ENCODE peak calls at places on chromosomes 16 and 17, in four cellular contexts. M is transverse colon, A is stomach, Y is tibial nerve. B is an unnamed sample.

GRCh38 chr16:72092832-72093447 is 480 bp downstream of the TXNL4B start:
- DNase-seq in M (no peak), A (no peak), Y (no peak), B (peak; percentile 11)

GRCh38 chr17:58538801-58539410 is 24.5 kb upstream of the MTMR4 start:
- DNase-seq in M (no peak), A (no peak), Y (no peak), B (no peak)

GRCh38 chr17:47847341-47848197 is 3.4 kb downstream of the SP6 start:
- DNase-seq in M (no peak), A (no peak), Y (no peak), B (no peak)

GRCh38 chr16:83781-84615 is 6.0 kb downstream of the MPG start:
- DNase-seq in M (no peak), A (no peak), Y (no peak), B (no peak)

GRCh38 chr16:27317738-27318398 is 4.1 kb downstream of the IL4R start:
- DNase-seq in M (no peak), A (no peak), Y (no peak), B (no peak)

GRCh38 chr16:89193021-89193575 is 7.2 kb downstream of the SLC22A31 start:
- DNase-seq in M (peak; percentile 63), A (peak; percentile 62), Y (no peak), B (no peak)

GRCh38 chr16:24005577-24005976 is 169.8 kb downstream of the PRKCB start:
- DNase-seq in M (no peak), A (no peak), Y (no peak), B (no peak)

GRCh38 chr16:46882940-46883307 is 1.2 kb upstream of the GPT2 start:
- DNase-seq in M (no peak), A (no peak), Y (no peak), B (no peak)

GRCh38 chr16:8996891-8997290 is 33.2 kb upstream of the USP7 start:
- DNase-seq in M (no peak), A (no peak), Y (no peak), B (no peak)

GRCh38 chr16:23578096-23578830 is 17.9 kb downstream of the NDUFAB1 start:
- DNase-seq in M (no peak), A (no peak), Y (no peak), B (no peak)

GRCh38 chr17:47948706-47949196 is 7.4 kb downstream of the PNPO start:
- DNase-seq in M (no peak), A (peak; percentile 84), Y (no peak), B (peak; percentile 93)

GRCh38 chr16:50202926-50203624 is 50.0 kb downstream of the TENT4B start:
- DNase-seq in M (no peak), A (no peak), Y (no peak), B (peak; percentile 56)

GRCh38 chr17:21027031-21027430 is 15.8 kb downstream of the USP22 start:
- DNase-seq in M (no peak), A (no peak), Y (no peak), B (no peak)
- TF ChIP-seq POLR2A in M (no peak), A (no peak), Y (no peak), B (no peak)

GRCh38 chr17:70336411-70336810 is 167.1 kb downstream of the KCNJ2 start:
- DNase-seq in M (no peak), A (no peak), Y (no peak), B (no peak)
- H3K4me3 ChIP-seq in M (no peak overlapping the region), A (no peak overlapping the region), Y (no peak overlapping the region), B (no peak overlapping the region)

GRCh38 chr17:75645501-75645888 is 12.3 kb downstream of the SMIM5 start:
- DNase-seq in M (peak; percentile 76), A (peak; percentile 85), Y (no peak), B (peak; percentile 73)
- TF ChIP-seq POLR2A in M (no peak), A (no peak), Y (no peak), B (no peak)

GRCh38 chr17:14299261-14300093 is 1.4 kb upstream of the HS3ST3B1 start:
- DNase-seq in M (peak; percentile 16), A (peak; percentile 40), Y (no peak), B (peak; percentile 34)
- H3K4me3 ChIP-seq in M (peak overlapping the region; percentile 5), A (peak overlapping the region; percentile 70), Y (peak overlapping the region; percentile 59), B (no peak overlapping the region)

GRCh38 chr17:8138672-8139371 is 13.4 kb downstream of the PER1 start:
- DNase-seq in M (peak; percentile 96), A (peak; percentile 96), Y (peak; percentile 94), B (peak; percentile 96)
- TF ChIP-seq POLR2A in M (peak; percentile 74), A (no peak), Y (peak; percentile 84), B (peak; percentile 23)

GRCh38 chr17:62644487-62645173 is 17.2 kb downstream of the MRC2 start:
- DNase-seq in M (no peak), A (no peak), Y (no peak), B (no peak)
- H3K4me3 ChIP-seq in M (no peak overlapping the region), A (no peak overlapping the region), Y (no peak overlapping the region), B (no peak overlapping the region)

DNA sequence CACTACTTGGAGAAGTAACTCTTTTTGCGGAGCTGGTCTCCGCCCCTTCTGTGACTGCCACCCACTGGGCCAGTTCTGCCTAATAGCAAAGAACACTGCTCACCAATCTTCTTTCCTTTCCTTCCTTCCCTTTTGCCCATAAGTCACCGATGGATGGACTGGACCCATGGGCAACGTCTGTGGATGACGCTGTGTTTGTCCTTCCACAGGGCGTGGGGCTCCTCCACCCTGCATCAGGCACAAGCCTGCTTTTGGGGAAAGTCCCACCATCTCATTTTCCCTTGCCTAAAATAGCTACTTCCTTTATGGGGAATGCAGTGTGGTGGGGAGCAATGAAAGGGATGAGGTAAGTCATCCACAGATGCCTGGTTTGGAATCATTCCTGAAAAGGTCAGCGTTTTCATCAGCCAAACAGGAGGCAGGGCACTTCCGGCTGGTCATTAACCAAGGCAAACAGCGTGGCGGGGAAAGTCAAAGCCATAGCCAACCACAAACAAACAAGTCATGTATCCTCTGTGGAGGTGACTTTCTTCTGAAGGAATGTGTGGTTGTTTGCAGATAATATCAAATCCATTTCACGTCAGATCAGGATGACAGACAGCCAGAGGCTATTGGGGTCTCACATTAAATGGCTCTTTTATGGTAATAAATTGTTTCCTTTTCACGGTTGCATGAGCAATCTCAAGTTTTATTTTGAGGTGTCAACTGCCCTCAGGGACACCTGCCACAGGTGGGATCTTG is 30.7 kb upstream of the MED9 start:
- DNase-seq in M (peak; percentile 51), A (peak; percentile 83), Y (peak; percentile 67), B (peak; percentile 51)
- TF ChIP-seq POLR2A in M (no peak), A (no peak), Y (no peak), B (no peak)

DNA sequence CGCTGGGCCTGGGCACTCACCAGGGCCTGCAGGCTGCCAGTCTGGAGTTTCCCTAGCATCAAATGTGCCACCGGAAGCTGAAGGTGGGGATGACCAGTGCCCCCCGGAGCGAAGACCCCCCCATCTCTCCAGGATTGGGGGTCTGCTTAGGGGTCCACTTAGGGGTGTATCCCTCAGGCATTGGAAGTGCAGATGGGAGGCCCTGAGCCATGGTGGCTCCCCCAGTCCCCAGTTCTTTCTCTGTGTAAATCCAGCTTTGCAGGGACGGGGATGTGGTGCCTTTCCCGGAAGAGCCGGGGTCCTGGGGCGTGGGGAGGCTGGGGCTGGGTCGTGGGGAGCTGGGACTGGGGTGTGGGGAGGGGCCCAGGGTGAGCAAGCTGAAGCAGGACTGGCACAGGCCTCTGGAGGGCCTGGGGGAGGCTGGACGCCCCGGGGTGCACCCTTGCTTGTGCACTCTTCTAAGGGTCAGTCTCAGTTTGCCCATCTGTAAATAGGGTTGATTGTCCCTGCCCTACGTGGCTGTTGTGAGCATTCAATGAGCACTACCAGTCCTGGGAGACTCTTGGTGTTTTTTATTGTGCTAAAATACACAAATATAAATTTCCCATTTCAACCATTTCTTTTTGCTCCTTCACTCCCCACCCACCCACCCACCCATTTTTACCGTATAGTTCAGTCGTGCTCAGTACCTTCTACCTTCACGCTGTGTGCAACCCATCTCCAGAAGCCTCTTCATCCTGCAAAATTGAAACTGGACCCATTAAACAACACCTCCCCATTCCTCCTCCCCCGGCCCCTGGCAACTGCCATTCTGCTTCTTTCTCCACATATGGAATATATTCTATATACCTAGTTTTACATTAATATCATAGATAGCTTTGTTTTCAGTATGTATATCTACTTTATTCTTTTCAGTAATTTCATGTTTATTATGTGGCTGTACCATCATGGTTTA is 7.7 kb upstream of the TBC1D3B start:
- DNase-seq in M (no peak), A (no peak), Y (no peak), B (no peak)
- H3K4me3 ChIP-seq in M (peak overlapping the region; percentile 45), A (peak overlapping the region; percentile 51), Y (peak overlapping the region; percentile 55), B (no peak overlapping the region)

B was measured in body of pancreas.